ENCODE peak calls at places on chromosomes 5 and 9, in ten cellular contexts. One of them, this sample, is unnamed.

GRCh38 chr5:145941677-145942130 is 5.3 kb downstream of the SH3RF2 start:
- DNase-seq in NCI-H1930: no peak
- DNase-seq in dermis blood vessel endothelial cell: no peak
- DNase-seq in HT-29: no peak
- DNase-seq in HTR-8/SVneo: no peak
- DNase-seq in non-pigmented ciliary epithelial cell: no peak
- DNase-seq in LHCN-M2: peak
- DNase-seq in lung: no peak
- DNase-seq in cardiac fibroblast: peak
- DNase-seq in neural crest cell: no peak
- DNase-seq in this sample: no peak

GRCh38 chr5:168179185-168179584 is 112.3 kb upstream of the WWC1 start:
- DNase-seq in cardiac fibroblast: no peak
- DNase-seq in NCI-H1930: no peak
- DNase-seq in HTR-8/SVneo: no peak
- DNase-seq in dermis blood vessel endothelial cell: no peak
- DNase-seq in LHCN-M2: no peak
- DNase-seq in non-pigmented ciliary epithelial cell: no peak
- DNase-seq in lung: peak
- DNase-seq in neural crest cell: no peak
- DNase-seq in HT-29: no peak
- DNase-seq in this sample: no peak

GRCh38 chr9:37283730-37284235 is 138.7 kb upstream of the GRHPR start:
- DNase-seq in non-pigmented ciliary epithelial cell: peak
- DNase-seq in dermis blood vessel endothelial cell: peak
- DNase-seq in neural crest cell: no peak
- DNase-seq in HTR-8/SVneo: peak
- DNase-seq in LHCN-M2: peak
- DNase-seq in NCI-H1930: no peak
- DNase-seq in cardiac fibroblast: peak
- DNase-seq in HT-29: no peak
- DNase-seq in lung: no peak
- DNase-seq in this sample: no peak

GRCh38 chr5:124480022-124480421 is 266.4 kb downstream of the ZNF608 start:
- DNase-seq in HT-29: no peak
- DNase-seq in lung: no peak
- DNase-seq in cardiac fibroblast: no peak
- DNase-seq in HTR-8/SVneo: no peak
- DNase-seq in LHCN-M2: no peak
- DNase-seq in neural crest cell: no peak
- DNase-seq in non-pigmented ciliary epithelial cell: no peak
- DNase-seq in dermis blood vessel endothelial cell: no peak
- DNase-seq in NCI-H1930: no peak
- DNase-seq in this sample: no peak

GRCh38 chr5:13540154-13540815 is 404.2 kb downstream of the DNAH5 start:
- DNase-seq in NCI-H1930: no peak
- DNase-seq in LHCN-M2: no peak
- DNase-seq in HT-29: no peak
- DNase-seq in neural crest cell: no peak
- DNase-seq in cardiac fibroblast: no peak
- DNase-seq in non-pigmented ciliary epithelial cell: no peak
- DNase-seq in lung: no peak
- DNase-seq in dermis blood vessel endothelial cell: no peak
- DNase-seq in HTR-8/SVneo: no peak
- DNase-seq in this sample: no peak

GRCh38 chr5:170681013-170681433 is 102.5 kb upstream of the GABRP start:
- DNase-seq in lung: peak
- DNase-seq in NCI-H1930: no peak
- DNase-seq in neural crest cell: peak
- DNase-seq in dermis blood vessel endothelial cell: peak
- DNase-seq in non-pigmented ciliary epithelial cell: no peak
- DNase-seq in HT-29: no peak
- DNase-seq in HTR-8/SVneo: peak
- DNase-seq in LHCN-M2: no peak
- DNase-seq in cardiac fibroblast: peak
- DNase-seq in this sample: peak

GRCh38 chr5:107223066-107223465 is 447.7 kb downstream of the EFNA5 start:
- DNase-seq in lung: no peak
- DNase-seq in neural crest cell: no peak
- DNase-seq in cardiac fibroblast: no peak
- DNase-seq in NCI-H1930: no peak
- DNase-seq in LHCN-M2: no peak
- DNase-seq in dermis blood vessel endothelial cell: no peak
- DNase-seq in non-pigmented ciliary epithelial cell: no peak
- DNase-seq in HT-29: no peak
- DNase-seq in HTR-8/SVneo: no peak
- DNase-seq in this sample: no peak

GRCh38 chr9:82680179-82680935 is 382.6 kb downstream of the RASEF start:
- DNase-seq in HT-29: no peak
- DNase-seq in LHCN-M2: no peak
- DNase-seq in NCI-H1930: no peak
- DNase-seq in lung: no peak
- DNase-seq in HTR-8/SVneo: no peak
- DNase-seq in cardiac fibroblast: no peak
- DNase-seq in neural crest cell: no peak
- DNase-seq in dermis blood vessel endothelial cell: no peak
- DNase-seq in non-pigmented ciliary epithelial cell: no peak
- DNase-seq in this sample: no peak

GRCh38 chr9:85897853-85898252 is 43.1 kb upstream of the NAA35 start:
- DNase-seq in HTR-8/SVneo: no peak
- DNase-seq in non-pigmented ciliary epithelial cell: no peak
- DNase-seq in neural crest cell: no peak
- DNase-seq in dermis blood vessel endothelial cell: no peak
- DNase-seq in NCI-H1930: no peak
- DNase-seq in HT-29: no peak
- DNase-seq in LHCN-M2: no peak
- DNase-seq in cardiac fibroblast: no peak
- DNase-seq in lung: no peak
- DNase-seq in this sample: no peak

GRCh38 chr9:130770679-130771442 is 64.2 kb upstream of the ABL1 start:
- DNase-seq in lung: no peak
- DNase-seq in NCI-H1930: peak
- DNase-seq in HTR-8/SVneo: peak
- DNase-seq in HT-29: peak
- DNase-seq in neural crest cell: no peak
- DNase-seq in LHCN-M2: peak
- DNase-seq in cardiac fibroblast: peak
- DNase-seq in dermis blood vessel endothelial cell: peak
- DNase-seq in non-pigmented ciliary epithelial cell: no peak
- DNase-seq in this sample: no peak

This sample was measured in mucosa of gallbladder.